ENCODE peak calls at places on chromosomes 5 and 9, in ten cellular contexts. Z is choroid plexus epithelial cell, U is brain microvascular endothelial cell, R is IMR-90, J is upper lobe of right lung, P is astrocyte of the spinal cord, Q is stomach, I is D721Med, S is GM13976, L is glutamatergic neuron. X is an unnamed sample.

GRCh38 chr5:92527311-92528078 is 1053.5 kb downstream of the NR2F1-AS1 start:
- DNase-seq in S (no peak), P (peak), R (peak), Z (peak), J (no peak), U (peak), Q (no peak), I (no peak), L (no peak), X (peak)

GRCh38 chr9:126885089-126885753 is 24.8 kb downstream of the ZBTB34 start:
- DNase-seq in P (no peak), S (no peak), R (peak), Q (no peak), U (no peak), Z (peak), I (no peak), J (no peak), L (no peak), X (no peak)

GRCh38 chr5:76710991-76711390 is 4.9 kb upstream of the F2R start:
- DNase-seq in R (peak), Z (no peak), I (no peak), J (no peak), S (no peak), Q (no peak), U (no peak), P (no peak), L (no peak), X (no peak)

GRCh38 chr9:7983361-7983974 is 183.9 kb upstream of the DMAC1 start:
- DNase-seq in J (no peak), I (no peak), L (no peak), Z (no peak), S (no peak), P (no peak), U (no peak), Q (no peak), R (no peak), X (no peak)

GRCh38 chr5:129500101-129500500 is 40.0 kb downstream of the ADAMTS19 start:
- DNase-seq in U (no peak), L (no peak), R (no peak), I (no peak), S (no peak), P (no peak), Q (no peak), Z (no peak), J (no peak), X (no peak)

GRCh38 chr9:96057155-96057554 is 181.7 kb downstream of the ERCC6L2 start:
- DNase-seq in Z (peak), Q (no peak), R (no peak), L (no peak), P (no peak), S (no peak), I (no peak), U (no peak), J (no peak), X (no peak)

GRCh38 chr5:135484563-135485157 is 32.5 kb upstream of the TIFAB start:
- DNase-seq in J (no peak), U (no peak), Q (no peak), R (no peak), L (no peak), P (no peak), Z (no peak), S (peak), I (no peak), X (no peak)

GRCh38 chr9:14661421-14662059 is 31.7 kb downstream of the ZDHHC21 start:
- DNase-seq in S (peak), P (peak), J (no peak), Q (no peak), U (peak), I (no peak), R (peak), Z (peak), L (no peak), X (peak)

GRCh38 chr9:133713960-133714495 is 24.1 kb downstream of the SARDH start:
- DNase-seq in R (no peak), P (no peak), Q (no peak), Z (no peak), U (no peak), J (peak), I (no peak), S (no peak), L (peak), X (no peak)

GRCh38 chr5:155827949-155828348 is 499.0 kb upstream of the SGCD start:
- DNase-seq in S (peak), I (no peak), P (no peak), R (no peak), L (no peak), Z (no peak), J (no peak), Q (no peak), U (no peak), X (no peak)

GRCh38 chr5:155826947-155827815 is 499.8 kb upstream of the SGCD start:
- DNase-seq in S (no peak), Q (no peak), Z (no peak), L (no peak), P (no peak), U (no peak), I (no peak), J (no peak), R (no peak), X (no peak)

GRCh38 chr5:155822177-155822576 is 504.8 kb upstream of the SGCD start:
- DNase-seq in U (no peak), I (no peak), S (no peak), Z (no peak), L (no peak), Q (no peak), R (no peak), P (no peak), J (no peak), X (no peak)
- TF ChIP-seq CTCF in U (no peak), I (no peak), S (no peak), Z (no peak), L (no peak), Q (no peak), R (no peak), P (no peak), J (no peak), X (no peak)

GRCh38 chr5:131659290-131659689 is 24.3 kb upstream of the RAPGEF6 start:
- DNase-seq in Q (no peak), P (no peak), U (no peak), I (no peak), L (no peak), Z (no peak), S (no peak), R (no peak), J (no peak), X (no peak)
- TF ChIP-seq CTCF in Q (no peak), P (no peak), U (no peak), I (no peak), L (no peak), Z (no peak), S (no peak), R (no peak), J (no peak), X (no peak)

GRCh38 chr5:71882826-71883744 is 164.0 kb downstream of the CARTPT start:
- DNase-seq in S (no peak), Q (no peak), J (no peak), Z (no peak), P (peak), I (no peak), L (no peak), U (peak), R (peak), X (no peak)
- TF ChIP-seq CTCF in S (no peak), Q (no peak), J (no peak), Z (no peak), P (no peak), I (no peak), L (no peak), U (no peak), R (no peak), X (no peak)

GRCh38 chr9:85984457-85984856 is 43.5 kb downstream of the NAA35 start:
- DNase-seq in Q (no peak), I (no peak), J (no peak), Z (no peak), U (no peak), S (no peak), R (no peak), P (no peak), L (no peak), X (no peak)

DNA sequence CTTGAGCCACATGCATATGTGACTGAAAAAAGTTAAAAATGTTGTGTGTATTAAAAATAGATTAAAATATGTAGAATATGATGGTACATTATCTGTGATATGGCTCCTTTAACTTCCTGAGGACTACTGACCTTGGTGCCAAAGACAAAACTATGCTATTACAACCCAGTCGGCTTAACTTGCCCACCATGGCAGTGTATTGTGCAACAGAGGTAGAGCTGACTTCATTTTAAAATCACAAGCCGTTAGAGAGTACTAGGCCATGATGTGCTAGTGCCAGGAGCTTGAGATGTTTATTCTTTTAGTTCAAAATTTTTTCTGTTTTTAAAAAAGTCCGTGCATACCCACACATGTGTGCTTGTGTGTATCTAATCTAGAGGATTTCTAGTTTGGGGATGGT is 46.3 kb downstream of the NAA35 start:
- DNase-seq in R (no peak), U (no peak), L (no peak), P (no peak), Z (no peak), I (no peak), J (no peak), Q (no peak), S (no peak), X (peak)
- TF ChIP-seq CTCF in R (no peak), U (no peak), L (no peak), P (no peak), Z (no peak), I (no peak), J (no peak), Q (no peak), S (no peak), X (no peak)

GRCh38 chr5:2754621-2755370 is 3.3 kb upstream of the IRX2 start:
- DNase-seq in J (peak), S (no peak), U (no peak), P (no peak), I (no peak), L (peak), R (no peak), Q (no peak), Z (no peak), X (no peak)
- TF ChIP-seq CTCF in J (peak), S (no peak), U (no peak), P (peak), I (peak), L (peak), R (no peak), Q (no peak), Z (no peak), X (no peak)

DNA sequence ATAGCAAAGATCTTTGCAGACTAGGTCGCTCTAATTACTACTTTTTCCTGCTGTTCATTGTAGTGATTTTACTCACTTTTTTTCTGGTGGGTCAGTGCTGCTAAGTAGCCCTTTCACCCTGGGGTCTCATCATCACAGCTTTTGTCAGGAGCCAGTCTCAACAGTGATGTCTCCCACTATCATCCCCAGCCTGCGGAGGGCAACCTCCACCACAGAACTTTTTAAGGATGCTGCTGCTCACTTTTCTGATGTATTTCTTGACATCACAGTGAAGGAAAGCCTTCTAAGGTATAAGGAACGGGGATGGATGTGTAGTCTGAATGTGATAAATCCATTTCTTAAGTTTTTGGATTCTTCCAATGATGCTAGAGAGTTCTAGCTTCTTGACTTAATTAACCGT is 242.5 kb upstream of the RIOK2 start:
- DNase-seq in Q (no peak), Z (peak), S (no peak), I (no peak), P (no peak), R (peak), J (no peak), L (no peak), U (peak), X (peak)
- TF ChIP-seq CTCF in Q (no peak), Z (peak), S (peak), I (peak), P (peak), R (peak), J (peak), L (no peak), U (peak), X (peak)

GRCh38 chr5:82244854-82245635 is 33.1 kb downstream of the RPS23 start:
- DNase-seq in U (no peak), Z (peak), Q (no peak), R (no peak), L (no peak), P (no peak), I (no peak), S (no peak), J (no peak), X (peak)
- TF ChIP-seq CTCF in U (no peak), Z (no peak), Q (no peak), R (no peak), L (no peak), P (no peak), I (no peak), S (no peak), J (no peak), X (peak)

DNA sequence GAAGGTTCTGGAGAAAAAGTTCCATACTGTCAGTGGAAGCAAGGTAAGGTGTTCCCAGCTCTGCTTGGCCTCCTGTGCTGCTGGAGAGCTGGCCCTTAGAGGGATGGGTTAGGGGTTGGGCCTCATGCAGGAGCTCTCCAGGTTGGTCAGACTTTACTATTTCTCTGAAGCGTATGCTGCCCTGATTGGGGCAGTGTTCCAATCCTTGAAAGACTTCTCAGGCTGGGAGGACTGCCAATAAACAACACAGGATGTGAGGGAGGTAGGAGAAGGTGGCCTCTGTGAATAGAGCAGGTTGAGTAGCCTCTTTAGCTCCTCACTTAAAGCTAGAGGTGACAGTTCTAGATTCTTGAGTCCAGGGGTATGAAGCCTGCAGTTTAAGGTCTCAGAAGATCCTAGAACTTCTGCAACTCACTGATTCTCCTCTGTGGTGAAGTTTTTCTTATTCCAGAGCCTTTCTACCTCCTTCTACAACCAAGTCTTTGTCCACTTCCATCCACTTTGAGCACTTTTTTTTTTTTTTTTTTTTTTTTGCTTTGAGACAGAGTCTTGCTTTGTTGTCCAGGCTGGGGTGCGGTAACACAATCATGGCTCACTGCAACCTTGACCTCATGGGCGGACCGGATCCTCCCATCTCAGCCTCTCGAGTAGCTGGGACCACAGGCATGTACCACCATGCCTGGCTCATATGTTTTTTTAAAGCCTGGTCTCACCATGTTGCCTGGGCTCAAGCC is 3.0 kb downstream of the HNRNPAB start:
- DNase-seq in S (no peak), L (no peak), I (no peak), P (peak), Q (peak), Z (peak), R (peak), J (no peak), U (peak), X (peak)
- TF ChIP-seq CTCF in S (no peak), L (no peak), I (no peak), P (no peak), Q (no peak), Z (no peak), R (no peak), J (no peak), U (no peak), X (no peak)

GRCh38 chr5:178519155-178519554 is 71.0 kb downstream of the COL23A1 start:
- DNase-seq in S (no peak), I (no peak), Z (no peak), P (no peak), J (no peak), U (no peak), R (no peak), Q (no peak), L (no peak), X (no peak)
- TF ChIP-seq CTCF in S (no peak), I (no peak), Z (no peak), P (no peak), J (no peak), U (no peak), R (no peak), Q (no peak), L (no peak), X (no peak)

X was measured in fibroblast of villous mesenchyme.